ENCODE peak calls at places on chromosomes 4 and X, in five cellular contexts. One of them, this sample, is unnamed.

GRCh38 chr4:154230091-154230490 is 261.5 kb downstream of the DCHS2 start:
- DNase-seq in IMR-90: no peak
- DNase-seq in fibroblast of mammary gland: peak
- DNase-seq in glutamatergic neuron: no peak
- DNase-seq in RWPE1: no peak
- DNase-seq in this sample: no peak

GRCh38 chr4:161642708-161643107 is 521.1 kb downstream of the FSTL5 start:
- DNase-seq in IMR-90: no peak
- DNase-seq in fibroblast of mammary gland: no peak
- DNase-seq in glutamatergic neuron: no peak
- DNase-seq in RWPE1: no peak
- DNase-seq in this sample: peak

GRCh38 chrX:123698979-123699378 is 33.9 kb downstream of the THOC2 start:
- DNase-seq in IMR-90: peak
- DNase-seq in fibroblast of mammary gland: peak
- DNase-seq in glutamatergic neuron: no peak
- DNase-seq in RWPE1: no peak
- DNase-seq in this sample: peak

GRCh38 chr4:176563591-176563990 is 229.1 kb downstream of the VEGFC start:
- DNase-seq in IMR-90: peak
- DNase-seq in fibroblast of mammary gland: peak
- DNase-seq in glutamatergic neuron: no peak
- DNase-seq in RWPE1: no peak
- DNase-seq in this sample: peak

GRCh38 chr4:5746829-5747745 is 36.1 kb downstream of the EVC start:
- DNase-seq in IMR-90: peak
- DNase-seq in fibroblast of mammary gland: peak
- DNase-seq in glutamatergic neuron: no peak
- DNase-seq in RWPE1: no peak
- DNase-seq in this sample: peak

GRCh38 chrX:119753639-119754257 is 4.6 kb upstream of the SOWAHD start:
- DNase-seq in IMR-90: peak
- DNase-seq in fibroblast of mammary gland: peak
- DNase-seq in glutamatergic neuron: no peak
- DNase-seq in RWPE1: no peak
- DNase-seq in this sample: peak

GRCh38 chr4:111066001-111066400 is 443.1 kb upstream of the PITX2 start:
- DNase-seq in IMR-90: peak
- DNase-seq in fibroblast of mammary gland: peak
- DNase-seq in glutamatergic neuron: no peak
- DNase-seq in RWPE1: no peak
- DNase-seq in this sample: peak

GRCh38 chr4:151537726-151538125 is 128.8 kb downstream of the FHIP1A start:
- DNase-seq in IMR-90: no peak
- DNase-seq in fibroblast of mammary gland: peak
- DNase-seq in glutamatergic neuron: no peak
- DNase-seq in RWPE1: no peak
- DNase-seq in this sample: peak

GRCh38 chr4:37827030-37827705 is 682 bp downstream of the PGM2 start:
- DNase-seq in IMR-90: peak
- DNase-seq in fibroblast of mammary gland: peak
- DNase-seq in glutamatergic neuron: no peak
- DNase-seq in RWPE1: peak
- DNase-seq in this sample: peak

GRCh38 chr4:137180349-137180748 is 351.9 kb downstream of the PCDH18 start:
- DNase-seq in IMR-90: no peak
- DNase-seq in fibroblast of mammary gland: no peak
- DNase-seq in glutamatergic neuron: no peak
- DNase-seq in RWPE1: no peak
- DNase-seq in this sample: peak

GRCh38 chrX:1719270-1719669 is 104.4 kb downstream of the ASMT start:
- DNase-seq in IMR-90: no peak
- DNase-seq in fibroblast of mammary gland: no peak
- DNase-seq in glutamatergic neuron: no peak
- DNase-seq in RWPE1: no peak
- DNase-seq in this sample: no peak

GRCh38 chr4:74661427-74662171 is 132.7 kb downstream of the BTC start:
- DNase-seq in IMR-90: peak
- DNase-seq in fibroblast of mammary gland: peak
- DNase-seq in glutamatergic neuron: no peak
- DNase-seq in RWPE1: peak
- DNase-seq in this sample: peak

GRCh38 chr4:2578106-2578505 is 41.7 kb downstream of the FAM193A start:
- DNase-seq in IMR-90: no peak
- DNase-seq in fibroblast of mammary gland: no peak
- DNase-seq in glutamatergic neuron: no peak
- DNase-seq in RWPE1: no peak
- DNase-seq in this sample: no peak

GRCh38 chr4:139603576-139604387 is 47.8 kb upstream of the SETD7 start:
- DNase-seq in IMR-90: peak
- DNase-seq in fibroblast of mammary gland: peak
- DNase-seq in glutamatergic neuron: no peak
- DNase-seq in RWPE1: peak
- DNase-seq in this sample: peak

GRCh38 chr4:55407764-55408163 is 12.0 kb downstream of the TMEM165 start:
- DNase-seq in IMR-90: no peak
- DNase-seq in fibroblast of mammary gland: no peak
- DNase-seq in glutamatergic neuron: no peak
- DNase-seq in RWPE1: no peak
- DNase-seq in this sample: no peak

GRCh38 chr4:55409468-55410171 is 13.9 kb downstream of the TMEM165 start:
- DNase-seq in IMR-90: peak
- DNase-seq in fibroblast of mammary gland: peak
- DNase-seq in glutamatergic neuron: peak
- DNase-seq in RWPE1: no peak
- DNase-seq in this sample: peak

GRCh38 chr4:55405073-55405472 is 9.3 kb downstream of the TMEM165 start:
- DNase-seq in IMR-90: no peak
- DNase-seq in fibroblast of mammary gland: no peak
- DNase-seq in glutamatergic neuron: no peak
- DNase-seq in RWPE1: no peak
- DNase-seq in this sample: no peak

GRCh38 chr4:55407119-55407518 is 11.4 kb downstream of the TMEM165 start:
- DNase-seq in IMR-90: no peak
- DNase-seq in fibroblast of mammary gland: no peak
- DNase-seq in glutamatergic neuron: no peak
- DNase-seq in RWPE1: no peak
- DNase-seq in this sample: no peak

GRCh38 chr4:55406545-55406944 is 10.8 kb downstream of the TMEM165 start:
- DNase-seq in IMR-90: no peak
- DNase-seq in fibroblast of mammary gland: no peak
- DNase-seq in glutamatergic neuron: no peak
- DNase-seq in RWPE1: no peak
- DNase-seq in this sample: no peak
- TF ChIP-seq CTCF in IMR-90: no peak
- TF ChIP-seq CTCF in fibroblast of mammary gland: no peak
- TF ChIP-seq CTCF in glutamatergic neuron: no peak
- TF ChIP-seq CTCF in RWPE1: no peak
- TF ChIP-seq CTCF in this sample: no peak

GRCh38 chrX:152138388-152138784 is at the start of gene MAGEA10:
- DNase-seq in IMR-90: no peak
- DNase-seq in fibroblast of mammary gland: no peak
- DNase-seq in glutamatergic neuron: no peak
- DNase-seq in RWPE1: no peak
- DNase-seq in this sample: no peak

GRCh38 chrX:152139589-152139988 is 1.2 kb upstream of the MAGEA10 start:
- DNase-seq in IMR-90: no peak
- DNase-seq in fibroblast of mammary gland: no peak
- DNase-seq in glutamatergic neuron: no peak
- DNase-seq in RWPE1: no peak
- DNase-seq in this sample: no peak

GRCh38 chrX:152131525-152131924 is 6.9 kb downstream of the MAGEA10 start:
- DNase-seq in IMR-90: no peak
- DNase-seq in fibroblast of mammary gland: no peak
- DNase-seq in glutamatergic neuron: no peak
- DNase-seq in RWPE1: no peak
- DNase-seq in this sample: no peak

GRCh38 chrX:152137771-152138387 is 498 bp downstream of the MAGEA10 start:
- DNase-seq in IMR-90: no peak
- DNase-seq in fibroblast of mammary gland: no peak
- DNase-seq in glutamatergic neuron: no peak
- DNase-seq in RWPE1: no peak
- DNase-seq in this sample: no peak

DNA sequence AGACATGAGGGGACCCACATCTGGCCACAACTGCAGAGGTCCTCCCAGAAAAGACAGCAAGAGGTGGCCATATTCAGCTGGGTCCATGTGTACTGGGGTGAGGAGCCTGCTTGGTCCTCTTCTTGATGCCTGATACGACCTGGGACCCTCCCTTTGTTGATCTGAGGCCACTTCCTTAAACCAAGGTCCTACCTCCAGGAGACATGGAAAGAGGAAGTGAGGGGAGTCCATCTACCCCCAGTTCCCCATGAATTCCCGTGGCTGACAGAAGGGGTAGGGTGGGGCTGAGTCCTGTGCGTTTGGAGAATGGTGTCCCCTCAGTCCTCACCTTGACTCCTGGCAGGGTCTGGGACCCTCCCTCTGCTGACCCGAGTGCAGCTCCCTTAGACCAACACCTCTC is 2.1 kb downstream of the MAGEA10 start:
- DNase-seq in IMR-90: no peak
- DNase-seq in fibroblast of mammary gland: no peak
- DNase-seq in glutamatergic neuron: no peak
- DNase-seq in RWPE1: no peak
- DNase-seq in this sample: no peak
- TF ChIP-seq CTCF in IMR-90: no peak
- TF ChIP-seq CTCF in fibroblast of mammary gland: no peak
- TF ChIP-seq CTCF in glutamatergic neuron: no peak
- TF ChIP-seq CTCF in RWPE1: no peak
- TF ChIP-seq CTCF in this sample: no peak

GRCh38 chr4:90120037-90120436 is 7.2 kb upstream of the CCSER1 start:
- DNase-seq in IMR-90: no peak
- DNase-seq in fibroblast of mammary gland: no peak
- DNase-seq in glutamatergic neuron: no peak
- DNase-seq in RWPE1: no peak
- DNase-seq in this sample: no peak
- TF ChIP-seq CTCF in IMR-90: no peak
- TF ChIP-seq CTCF in fibroblast of mammary gland: no peak
- TF ChIP-seq CTCF in glutamatergic neuron: no peak
- TF ChIP-seq CTCF in RWPE1: no peak
- TF ChIP-seq CTCF in this sample: no peak

GRCh38 chrX:30570505-30570904 is 7.1 kb downstream of the TASL start:
- DNase-seq in IMR-90: peak
- DNase-seq in fibroblast of mammary gland: peak
- DNase-seq in glutamatergic neuron: no peak
- DNase-seq in RWPE1: no peak
- DNase-seq in this sample: peak
- TF ChIP-seq CTCF in IMR-90: peak
- TF ChIP-seq CTCF in fibroblast of mammary gland: peak
- TF ChIP-seq CTCF in glutamatergic neuron: peak
- TF ChIP-seq CTCF in RWPE1: peak
- TF ChIP-seq CTCF in this sample: peak

DNA sequence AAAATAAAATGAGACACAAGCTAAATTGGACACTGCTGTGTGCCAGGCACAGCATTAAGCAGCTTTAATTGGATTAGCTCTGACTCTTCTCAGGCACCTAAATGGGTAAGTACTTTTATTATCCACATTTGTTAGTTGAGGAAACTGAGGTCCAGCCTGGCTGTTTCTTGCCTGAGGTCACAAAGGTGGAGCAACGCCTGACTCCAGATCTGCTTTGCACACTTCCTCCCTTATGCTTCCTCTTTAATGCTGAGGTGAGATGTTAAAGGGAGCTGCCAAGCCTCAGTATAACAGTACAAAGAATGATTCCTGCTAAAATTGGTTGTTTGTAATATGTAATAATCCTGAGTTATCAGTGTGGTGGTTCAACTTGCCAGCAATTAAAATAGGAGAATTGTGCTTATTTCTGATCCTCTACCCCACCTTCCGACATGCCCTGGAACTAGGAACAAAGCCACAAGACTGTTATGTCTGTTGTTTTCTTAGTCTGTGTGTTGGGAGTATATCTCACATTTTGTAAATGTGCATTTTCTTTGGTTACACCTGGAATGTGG is 74.4 kb downstream of the AFF1 start:
- DNase-seq in IMR-90: no peak
- DNase-seq in fibroblast of mammary gland: no peak
- DNase-seq in glutamatergic neuron: no peak
- DNase-seq in RWPE1: no peak
- DNase-seq in this sample: no peak
- TF ChIP-seq CTCF in IMR-90: no peak
- TF ChIP-seq CTCF in fibroblast of mammary gland: no peak
- TF ChIP-seq CTCF in glutamatergic neuron: no peak
- TF ChIP-seq CTCF in RWPE1: no peak
- TF ChIP-seq CTCF in this sample: no peak

GRCh38 chrX:149825424-149825823 is 43.7 kb downstream of the MAGEA9 start:
- DNase-seq in IMR-90: no peak
- DNase-seq in fibroblast of mammary gland: peak
- DNase-seq in glutamatergic neuron: peak
- DNase-seq in RWPE1: no peak
- DNase-seq in this sample: peak
- TF ChIP-seq CTCF in IMR-90: peak
- TF ChIP-seq CTCF in fibroblast of mammary gland: peak
- TF ChIP-seq CTCF in glutamatergic neuron: peak
- TF ChIP-seq CTCF in RWPE1: no peak
- TF ChIP-seq CTCF in this sample: peak

DNA sequence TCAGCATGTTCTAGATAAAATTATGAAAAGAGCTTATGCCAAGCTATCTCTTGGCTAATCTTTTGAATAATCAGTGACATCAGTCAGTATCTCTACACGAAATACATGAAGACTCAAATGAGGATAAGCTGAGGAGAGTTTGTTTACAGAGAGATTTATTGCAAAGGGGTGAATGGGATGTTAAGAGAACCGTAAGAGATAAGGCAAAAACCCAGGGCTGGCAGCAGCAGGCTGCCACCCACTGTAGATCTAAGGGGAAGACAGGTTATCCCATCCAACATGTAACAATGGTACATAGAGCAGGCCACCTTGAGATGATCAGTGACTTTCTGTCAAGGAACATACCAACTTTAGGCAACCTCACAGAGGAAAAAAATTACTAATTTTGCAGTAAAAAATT is 432.1 kb upstream of the NR3C2 start:
- DNase-seq in IMR-90: no peak
- DNase-seq in fibroblast of mammary gland: no peak
- DNase-seq in glutamatergic neuron: no peak
- DNase-seq in RWPE1: no peak
- DNase-seq in this sample: no peak
- TF ChIP-seq CTCF in IMR-90: no peak
- TF ChIP-seq CTCF in fibroblast of mammary gland: no peak
- TF ChIP-seq CTCF in glutamatergic neuron: no peak
- TF ChIP-seq CTCF in RWPE1: no peak
- TF ChIP-seq CTCF in this sample: no peak

GRCh38 chr4:60743654-60744053 is 456.5 kb upstream of the ADGRL3 start:
- DNase-seq in IMR-90: no peak
- DNase-seq in fibroblast of mammary gland: no peak
- DNase-seq in glutamatergic neuron: no peak
- DNase-seq in RWPE1: no peak
- DNase-seq in this sample: no peak

GRCh38 chr4:60746172-60746571 is 454.0 kb upstream of the ADGRL3 start:
- DNase-seq in IMR-90: no peak
- DNase-seq in fibroblast of mammary gland: no peak
- DNase-seq in glutamatergic neuron: no peak
- DNase-seq in RWPE1: no peak
- DNase-seq in this sample: no peak

DNA sequence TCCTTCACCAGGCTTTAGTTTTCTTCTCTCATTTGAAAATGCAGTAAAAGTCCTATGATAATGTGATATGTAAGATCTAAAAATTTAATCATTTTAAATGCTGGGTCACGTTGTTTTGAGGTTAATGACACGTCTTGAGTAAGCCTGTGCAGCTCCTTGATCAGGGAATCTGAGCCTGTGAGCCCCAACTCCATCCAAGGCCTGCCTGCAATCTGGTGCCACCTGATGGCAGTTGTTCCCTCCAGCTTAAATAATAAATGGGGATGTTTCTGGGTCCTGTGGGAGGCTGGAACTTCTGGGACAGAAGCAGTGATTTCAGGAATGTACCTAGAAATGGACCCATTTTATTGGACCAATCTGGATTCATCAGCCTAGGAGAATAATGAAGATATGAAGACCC is 455.4 kb upstream of the ADGRL3 start:
- DNase-seq in IMR-90: peak
- DNase-seq in fibroblast of mammary gland: peak
- DNase-seq in glutamatergic neuron: no peak
- DNase-seq in RWPE1: no peak
- DNase-seq in this sample: peak
- TF ChIP-seq CTCF in IMR-90: peak
- TF ChIP-seq CTCF in fibroblast of mammary gland: peak
- TF ChIP-seq CTCF in glutamatergic neuron: no peak
- TF ChIP-seq CTCF in RWPE1: no peak
- TF ChIP-seq CTCF in this sample: peak